ENCODE peak calls at places on chromosomes 7 and 10, in eight cellular contexts. Z is NCI-H82; M is activated CD8-positive, alpha-beta T cell treated with anti-CD3 and anti-CD28 coated beads for 36 hours; C is fibroblast of mammary gland; T is mucosa of descending colon; E is activated naive CD4-positive, alpha-beta T cell; V is brain microvascular endothelial cell; O is neural crest cell. Q is an unnamed sample.
A peak's percentile ranks its signal among the peaks of the same experiment; 100 is the strongest.

GRCh38 chr7:44401692-44402091 is 76.3 kb upstream of the CAMK2B start:
- DNase-seq in Z (no peak), M (no peak), C (no peak), T (no peak), E (no peak), V (no peak), O (no peak), Q (no peak)

GRCh38 chr10:8365935-8366911 is 311.7 kb downstream of the GATA3 start:
- DNase-seq in Z (no peak), M (peak; percentile 73), C (no peak), T (peak; percentile 3), E (no peak), V (no peak), O (no peak), Q (no peak)

GRCh38 chr7:111405621-111406020 is 156.7 kb downstream of the IMMP2L start:
- DNase-seq in Z (no peak), M (no peak), C (no peak), T (no peak), E (no peak), V (no peak), O (no peak), Q (no peak)

GRCh38 chr7:47403341-47403866 is 178.5 kb downstream of the TNS3 start:
- DNase-seq in Z (no peak), M (no peak), C (no peak), T (no peak), E (no peak), V (no peak), O (no peak), Q (no peak)

GRCh38 chr10:103911021-103911459 is 6.9 kb downstream of the STN1 start:
- DNase-seq in Z (no peak), M (peak; percentile 54), C (no peak), T (no peak), E (no peak), V (no peak), O (no peak), Q (no peak)

GRCh38 chr7:80088705-80089104 is 45.9 kb upstream of the GNAI1 start:
- DNase-seq in Z (peak; percentile 2), M (no peak), C (no peak), T (no peak), E (no peak), V (no peak), O (no peak), Q (no peak)

GRCh38 chr10:25039531-25039930 is 23.1 kb downstream of the THNSL1 start:
- DNase-seq in Z (no peak), M (no peak), C (no peak), T (no peak), E (no peak), V (no peak), O (no peak), Q (no peak)

GRCh38 chr7:24354456-24354855 is 70.5 kb downstream of the NPY start:
- DNase-seq in Z (no peak), M (no peak), C (no peak), T (no peak), E (no peak), V (no peak), O (no peak), Q (no peak)

GRCh38 chr10:133312016-133312768 is 3.5 kb downstream of the ZNF511 start:
- DNase-seq in Z (no peak), M (no peak), C (no peak), T (no peak), E (no peak), V (no peak), O (no peak), Q (no peak)

GRCh38 chr10:95578619-95579018 is 17.4 kb upstream of the SORBS1 start:
- DNase-seq in Z (no peak), M (no peak), C (no peak), T (no peak), E (no peak), V (no peak), O (no peak), Q (no peak)

GRCh38 chr10:94310369-94310768 is 52.4 kb downstream of the NOC3L start:
- DNase-seq in Z (no peak), M (no peak), C (no peak), T (no peak), E (no peak), V (no peak), O (no peak), Q (no peak)

GRCh38 chr7:70131807-70132565 is 533.7 kb downstream of the AUTS2 start:
- DNase-seq in Z (peak; percentile 40), M (no peak), C (no peak), T (no peak), E (no peak), V (no peak), O (no peak), Q (no peak)

Q was measured in Peyer's patch.